ENCODE peak calls at places on chromosomes 16 and 17, in five cellular contexts. J, G, V, L and H are unnamed samples.

GRCh38 chr16:70689970-70690905 is 4.4 kb upstream of the MTSS2 start:
- DNase-seq in J (no peak), G (no peak), V (no peak), L (no peak), H (peak; percentile 77)

GRCh38 chr17:42407289-42407836 is 15.7 kb downstream of the CAVIN1 start:
- DNase-seq in J (peak; percentile 96), G (peak; percentile 73), V (peak; percentile 60), L (peak; percentile 61), H (peak; percentile 96)

GRCh38 chr17:7432296-7432695 is 2.9 kb upstream of the TMEM102 start:
- DNase-seq in J (no peak), G (no peak), V (no peak), L (no peak), H (no peak)

GRCh38 chr17:81422776-81423697 is 27.8 kb downstream of the BAHCC1 start:
- DNase-seq in J (peak; percentile 85), G (no peak), V (no peak), L (no peak), H (no peak)

GRCh38 chr17:19799796-19800195 is 51.7 kb upstream of the ALDH3A1 start:
- DNase-seq in J (no peak), G (no peak), V (no peak), L (no peak), H (no peak)

GRCh38 chr17:38451030-38451839 is 23.0 kb downstream of the ARHGAP23 start:
- DNase-seq in J (no peak), G (no peak), V (no peak), L (no peak), H (no peak)

GRCh38 chr16:16147316-16147999 is 75.8 kb downstream of the ABCC6 start:
- DNase-seq in J (no peak), G (no peak), V (no peak), L (no peak), H (no peak)

GRCh38 chr16:65415460-65415859 is 293.6 kb upstream of the CDH11 start:
- DNase-seq in J (no peak), G (no peak), V (no peak), L (no peak), H (no peak)

GRCh38 chr16:46686815-46687473 is 2.0 kb downstream of the VPS35 start:
- DNase-seq in J (no peak), G (no peak), V (no peak), L (no peak), H (no peak)

GRCh38 chr16:57084257-57084770 is 8.1 kb upstream of the CPNE2 start:
- DNase-seq in J (peak; percentile 71), G (peak; percentile 88), V (peak; percentile 67), L (peak; percentile 69), H (peak; percentile 32)

GRCh38 chr17:38885728-38886642 is 16.1 kb downstream of the LASP1 start:
- DNase-seq in J (no peak), G (no peak), V (no peak), L (no peak), H (no peak)

GRCh38 chr16:56600398-56600999 is 7.9 kb upstream of the MT2A start:
- DNase-seq in J (peak; percentile 59), G (peak; percentile 58), V (no peak), L (peak; percentile 66), H (no peak)

GRCh38 chr17:27600471-27600870 is 30.5 kb upstream of the LGALS9 start:
- DNase-seq in J (no peak), G (no peak), V (no peak), L (no peak), H (no peak)

GRCh38 chr17:71423871-71424546 is 696.8 kb upstream of the SOX9 start:
- DNase-seq in J (no peak), G (peak; percentile 95), V (no peak), L (peak; percentile 21), H (no peak)

GRCh38 chr17:68437979-68438877 is 19.1 kb downstream of the WIPI1 start:
- DNase-seq in J (peak; percentile 71), G (peak; percentile 87), V (no peak), L (peak; percentile 89), H (no peak)

GRCh38 chr16:52837251-52837650 is 215.4 kb downstream of the CHD9NB start:
- DNase-seq in J (no peak), G (no peak), V (no peak), L (no peak), H (no peak)

GRCh38 chr16:23155445-23156049 is 6.3 kb upstream of the USP31 start:
- DNase-seq in J (peak; percentile 51), G (peak; percentile 45), V (no peak), L (no peak), H (no peak)

GRCh38 chr16:1768061-1768766 is 3.1 kb downstream of the NME3 start:
- DNase-seq in J (no peak), G (no peak), V (no peak), L (no peak), H (no peak)

GRCh38 chr16:1768767-1769401 is 2.5 kb downstream of the NME3 start:
- DNase-seq in J (no peak), G (no peak), V (no peak), L (no peak), H (no peak)

GRCh38 chr16:1770328-1771071 is 843 bp downstream of the NME3 start:
- DNase-seq in J (peak; percentile 84), G (peak; percentile 18), V (peak; percentile 59), L (no peak), H (no peak)

GRCh38 chr16:1771072-1771863 is at the start of gene NME3:
- DNase-seq in J (peak; percentile 78), G (peak; percentile 77), V (peak; percentile 70), L (peak; percentile 69), H (peak; percentile 70)

DNA sequence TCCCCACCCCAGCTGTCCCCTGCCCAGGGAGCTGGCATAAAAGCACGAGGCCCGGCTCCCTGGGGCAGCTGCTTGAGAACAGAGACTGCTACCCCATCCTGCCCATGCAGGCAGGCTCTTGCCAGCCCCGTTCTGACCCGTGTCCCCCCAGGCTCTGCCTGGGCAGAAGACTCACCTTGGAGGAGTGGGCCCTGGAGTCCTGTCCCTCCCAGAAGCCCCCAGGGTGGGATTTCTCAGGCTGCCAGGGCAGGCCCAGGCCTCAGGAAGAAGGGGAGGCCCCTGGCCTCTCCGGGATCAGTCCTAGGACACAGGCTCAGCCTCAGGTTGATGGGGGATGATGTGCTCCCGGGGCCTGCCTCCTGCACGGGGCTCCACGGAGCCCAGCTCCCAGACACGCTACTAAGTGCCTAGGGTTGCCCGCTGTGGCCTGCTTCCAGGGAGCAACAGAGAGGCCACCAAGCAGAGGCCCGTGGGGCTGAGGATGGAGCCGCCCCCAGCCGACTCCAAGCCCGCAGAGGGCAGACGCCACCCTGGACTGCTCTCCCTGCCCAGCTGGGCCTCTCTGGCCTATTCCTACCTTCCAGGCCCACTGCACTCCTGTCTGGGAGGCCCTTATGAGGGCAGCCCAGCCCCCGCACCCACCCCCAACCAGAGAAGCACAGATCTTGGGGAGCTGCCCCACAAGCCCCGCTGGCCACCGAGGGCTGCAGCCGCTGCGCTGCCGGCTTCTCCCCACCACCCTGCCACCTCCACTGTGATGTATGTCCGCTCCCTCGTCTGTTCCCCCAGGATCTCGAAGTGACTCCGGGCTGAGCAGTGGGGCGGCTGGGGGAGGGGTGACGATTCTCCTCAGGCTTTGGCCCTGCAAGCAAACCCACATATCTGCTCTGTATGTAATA is 1.7 kb downstream of the NME3 start:
- DNase-seq in J (no peak), G (no peak), V (no peak), L (no peak), H (no peak)
- H3K4me3 ChIP-seq in J (no peak overlapping the region), G (peak overlapping the region; percentile 98), V (peak overlapping the region; percentile 98), L (no peak overlapping the region), H (no peak overlapping the region)

DNA sequence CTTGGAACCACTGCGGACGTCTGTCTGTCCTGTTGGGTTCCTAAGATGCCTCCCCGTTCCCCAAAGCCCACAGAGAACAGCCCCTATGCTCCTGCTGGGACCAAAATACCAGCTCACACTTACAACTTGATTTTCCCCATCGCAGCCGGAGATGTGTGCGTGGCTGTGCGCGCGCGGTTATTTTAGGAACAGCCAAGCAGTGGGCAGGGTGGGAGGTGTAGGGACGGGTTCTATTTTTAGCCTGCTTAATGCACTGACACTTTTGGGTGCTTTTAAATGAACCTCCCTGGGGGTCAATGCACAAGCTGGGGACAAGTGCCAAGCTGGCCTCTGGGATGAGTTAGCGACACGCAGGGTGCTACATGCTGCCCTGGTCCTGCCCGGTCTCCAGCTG is 74.1 kb downstream of the KLHDC4 start:
- DNase-seq in J (no peak), G (no peak), V (no peak), L (no peak), H (no peak)
- TF ChIP-seq CTCF in J (no peak), G (no peak), V (no peak), L (no peak), H (no peak)

GRCh38 chr16:1492923-1493745 is at the start of gene TELO2:
- DNase-seq in J (peak; percentile 77), G (peak; percentile 87), V (peak; percentile 68), L (peak; percentile 84), H (peak; percentile 68)

GRCh38 chr16:1491327-1491726 is 1.8 kb upstream of the TELO2 start:
- DNase-seq in J (no peak), G (no peak), V (no peak), L (no peak), H (no peak)

GRCh38 chr16:1494129-1494640 is 1.0 kb downstream of the TELO2 start:
- DNase-seq in J (no peak), G (peak; percentile 7), V (no peak), L (no peak), H (peak; percentile 53)

GRCh38 chr16:1493746-1494094 is 560 bp downstream of the TELO2 start:
- DNase-seq in J (no peak), G (peak; percentile 35), V (no peak), L (peak; percentile 13), H (no peak)

DNA sequence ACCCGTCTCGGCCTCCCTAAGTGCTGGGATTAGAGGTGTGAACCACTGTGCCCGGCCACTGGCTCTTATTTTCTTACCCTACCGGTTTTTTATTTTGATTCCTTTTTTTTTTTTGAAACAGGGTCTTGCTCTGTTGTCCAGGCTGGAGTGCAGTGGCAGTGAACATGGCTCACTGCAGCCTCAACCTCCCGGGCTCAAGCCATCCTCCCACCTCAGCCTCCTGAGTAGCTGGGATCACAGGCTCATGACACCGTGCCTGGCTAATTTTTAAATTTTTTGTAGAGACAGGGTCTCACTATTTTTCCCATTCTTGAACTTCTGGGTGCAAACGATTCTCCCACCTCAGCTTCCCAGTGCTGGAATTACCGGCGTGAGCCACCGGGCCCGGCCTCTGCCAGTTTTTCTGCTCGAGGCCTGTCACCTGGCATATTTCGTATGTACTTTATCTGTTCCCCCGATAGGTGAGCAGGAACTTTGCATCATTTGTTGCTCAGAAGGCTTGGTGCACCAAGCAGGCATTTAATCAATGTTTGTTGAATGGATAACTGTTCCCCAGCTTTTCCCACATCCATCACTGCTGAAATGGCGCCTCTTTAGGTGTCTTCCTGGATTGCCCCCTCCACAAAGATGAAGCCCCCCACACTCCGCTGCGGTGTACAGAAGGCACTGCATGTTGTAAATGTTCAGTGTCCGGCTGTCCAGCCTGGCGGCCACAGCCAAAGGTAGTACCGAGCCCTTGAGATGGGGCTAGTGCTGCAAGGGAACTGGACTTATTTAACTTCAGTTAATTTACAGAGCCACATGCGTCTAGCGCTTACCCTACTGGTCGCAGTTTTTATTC is 858 bp upstream of the TELO2 start:
- DNase-seq in J (no peak), G (no peak), V (no peak), L (no peak), H (no peak)
- H3K4me3 ChIP-seq in J (no peak overlapping the region), G (peak overlapping the region; percentile 90), V (peak overlapping the region; percentile 84), L (peak overlapping the region; percentile 76), H (peak overlapping the region; percentile 85)

DNA sequence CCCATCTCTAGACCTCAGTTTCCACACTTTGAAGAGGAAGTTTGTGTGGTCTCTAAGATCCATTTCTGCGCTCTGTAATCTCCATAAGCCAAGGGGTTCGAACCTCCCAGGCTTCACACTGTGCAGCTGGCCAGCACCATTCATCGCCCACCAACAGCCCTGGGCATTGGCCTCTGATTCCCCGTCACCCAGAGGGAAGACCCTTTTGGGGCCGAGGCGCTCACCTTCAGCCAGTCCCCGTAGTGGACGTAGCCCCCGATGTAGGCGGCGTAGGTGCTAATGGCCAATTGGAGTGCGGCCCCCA is 678 bp downstream of the TMEM101 start:
- DNase-seq in J (no peak), G (no peak), V (no peak), L (no peak), H (no peak)
- TF ChIP-seq CTCF in J (no peak), G (no peak), V (no peak), L (no peak), H (no peak)